ENCODE peak calls at places on chromosomes 16 and 17, in five cellular contexts. F is stimulated activated CD8-positive, alpha-beta memory T cell treated with anti-CD3 and anti-CD28 coated beads, Interleukin-15, amount 100 ng/mL, for 4 hours; A is adrenal gland; W is activated T-cell treated with anti-CD3 and anti-CD28 coated beads, Interleukin-2, amount 50 U/mL, for 24 hours; M is CD4-positive, alpha-beta T cell. J is an unnamed sample.

GRCh38 chr16:28063611-28064061 is at the start of gene GSG1L:
- DNase-seq in F (no peak), A (no peak), W (no peak), M (no peak), J (no peak)

GRCh38 chr17:7836596-7837374 is 2.8 kb downstream of the KDM6B start:
- DNase-seq in F (no peak), A (peak; percentile 97), W (peak; percentile 68), M (peak; percentile 45), J (peak; percentile 40)

GRCh38 chr17:44976198-44976597 is 8.1 kb upstream of the C1QL1 start:
- DNase-seq in F (no peak), A (no peak), W (no peak), M (no peak), J (no peak)

GRCh38 chr16:20773679-20774078 is 9.9 kb downstream of the ACSM3 start:
- DNase-seq in F (no peak), A (no peak), W (no peak), M (no peak), J (no peak)

GRCh38 chr16:1613240-1613639 is 1.1 kb downstream of the CRAMP1 start:
- DNase-seq in F (no peak), A (no peak), W (peak; percentile 39), M (no peak), J (no peak)

GRCh38 chr16:25110392-25110947 is 1.1 kb upstream of the LCMT1 start:
- DNase-seq in F (no peak), A (no peak), W (no peak), M (no peak), J (no peak)

GRCh38 chr16:84308120-84308519 is 13.4 kb downstream of the WFDC1 start:
- DNase-seq in F (no peak), A (no peak), W (peak; percentile 36), M (no peak), J (no peak)

GRCh38 chr16:67006930-67007658 is 18.7 kb downstream of the CES4A start:
- DNase-seq in F (no peak), A (no peak), W (no peak), M (no peak), J (no peak)

GRCh38 chr16:3950343-3951193 is 70.1 kb upstream of the CREBBP start:
- DNase-seq in F (no peak), A (peak; percentile 89), W (no peak), M (no peak), J (no peak)

GRCh38 chr16:66135376-66135775 is 231.1 kb upstream of the CDH5 start:
- DNase-seq in F (no peak), A (peak; percentile 24), W (no peak), M (no peak), J (no peak)

GRCh38 chr16:86002178-86002577 is 103.2 kb downstream of the IRF8 start:
- DNase-seq in F (no peak), A (peak; percentile 2), W (no peak), M (no peak), J (no peak)

GRCh38 chr17:27818311-27819170 is 18.2 kb upstream of the NOS2 start:
- DNase-seq in F (no peak), A (no peak), W (no peak), M (no peak), J (no peak)

GRCh38 chr17:81902653-81903414 is 796 bp downstream of the NPB start:
- DNase-seq in F (no peak), A (no peak), W (no peak), M (no peak), J (no peak)

GRCh38 chr16:66551362-66551761 is 1.0 kb upstream of the CKLF start:
- DNase-seq in F (peak; percentile 31), A (peak; percentile 27), W (peak; percentile 63), M (peak; percentile 45), J (peak; percentile 43)

GRCh38 chr17:28085766-28086165 is 43.3 kb downstream of the NLK start:
- DNase-seq in F (no peak), A (no peak), W (no peak), M (no peak), J (no peak)

GRCh38 chr16:57144027-57144426 is 41.8 kb downstream of the PSME3IP1 start:
- DNase-seq in F (no peak), A (no peak), W (no peak), M (no peak), J (no peak)

GRCh38 chr17:44324571-44325275 is at the start of gene SLC25A39:
- DNase-seq in F (peak; percentile 84), A (peak; percentile 93), W (peak; percentile 98), M (peak; percentile 93), J (peak; percentile 95)

GRCh38 chr16:70454221-70455034 is at the start of gene FCSK:
- DNase-seq in F (peak; percentile 37), A (peak; percentile 63), W (peak; percentile 87), M (peak; percentile 59), J (peak; percentile 61)

GRCh38 chr16:57531253-57531575 is 5.2 kb downstream of the CCDC102A start:
- DNase-seq in F (no peak), A (peak; percentile 15), W (peak; percentile 32), M (no peak), J (no peak)

GRCh38 chr17:76593338-76593737 is 7.7 kb upstream of the ST6GALNAC2 start:
- DNase-seq in F (no peak), A (no peak), W (no peak), M (no peak), J (no peak)

GRCh38 chr16:72673118-72673517 is 374.8 kb downstream of the ZFHX3 start:
- DNase-seq in F (no peak), A (no peak), W (no peak), M (no peak), J (no peak)

GRCh38 chr17:27631897-27632725 is 1.1 kb downstream of the LGALS9 start:
- DNase-seq in F (no peak), A (no peak), W (no peak), M (no peak), J (no peak)

GRCh38 chr17:64020068-64020766 is at the start of gene ICAM2:
- DNase-seq in F (peak; percentile 87), A (peak; percentile 43), W (peak; percentile 85), M (peak; percentile 84), J (peak; percentile 88)

GRCh38 chr16:68935008-68935407 is 91.7 kb downstream of the TANGO6 start:
- DNase-seq in F (no peak), A (no peak), W (no peak), M (no peak), J (no peak)

GRCh38 chr16:17590711-17591654 is 120.2 kb upstream of the XYLT1 start:
- DNase-seq in F (peak; percentile 2), A (no peak), W (peak; percentile 48), M (no peak), J (peak; percentile 68)

GRCh38 chr17:59600169-59600568 is 19.5 kb upstream of the CLTC start:
- DNase-seq in F (no peak), A (no peak), W (no peak), M (no peak), J (no peak)

GRCh38 chr16:75108792-75109731 is 7.5 kb downstream of the LDHD start:
- DNase-seq in F (peak; percentile 50), A (peak; percentile 98), W (peak; percentile 87), M (peak; percentile 75), J (peak; percentile 29)

GRCh38 chr16:66365588-66365987 is 903 bp upstream of the CDH5 start:
- DNase-seq in F (no peak), A (peak; percentile 31), W (no peak), M (no peak), J (no peak)

GRCh38 chr17:47693667-47694017 is 319 bp upstream of the TBKBP1 start:
- DNase-seq in F (no peak), A (no peak), W (peak; percentile 64), M (no peak), J (no peak)

GRCh38 chr16:28951410-28951943 is 740 bp downstream of the NFATC2IP start:
- DNase-seq in F (no peak), A (peak; percentile 35), W (no peak), M (no peak), J (no peak)

GRCh38 chr17:44581868-44582267 is 24.6 kb downstream of the FZD2 start:
- DNase-seq in F (no peak), A (no peak), W (no peak), M (no peak), J (no peak)

J was measured in activated T-helper 2 cell treated with anti-CD3 and anti-CD28 coated beads, Interferon-gamma antibody, Interleukin-2, Interleukin-4, amounts not matched to agents 10 μg/mL and 5 μg/mL and 100 μg/mL, durations not matched to agents 14 hours and 24 hours and 36 hours.